ENCODE peak calls at places on chromosomes 11 and 22, in seven cellular contexts. F, P, Y, G, V, L and H are unnamed samples.

GRCh38 chr11:110901441-110901840 is 189.2 kb upstream of the ARHGAP20 start:
- DNase-seq in P (no peak), L (no peak), F (no peak), Y (no peak), V (no peak), G (no peak), H (no peak)

GRCh38 chr11:65571940-65572339 is 398 bp upstream of the FAM89B start:
- DNase-seq in G (no peak), F (peak; percentile 77), P (peak; percentile 52), L (no peak), V (no peak), Y (no peak), H (peak; percentile 47)

GRCh38 chr22:50674127-50674493 is 1.5 kb downstream of the SHANK3 start:
- DNase-seq in L (no peak), V (no peak), P (no peak), F (no peak), G (no peak), Y (no peak), H (no peak)

GRCh38 chr22:24107668-24108067 is 73.6 kb upstream of the SUSD2 start:
- DNase-seq in P (peak; percentile 39), L (no peak), G (peak; percentile 93), Y (no peak), F (peak; percentile 60), V (no peak), H (no peak)

GRCh38 chr22:29879738-29880137 is 3.2 kb upstream of the MTMR3 start:
- DNase-seq in Y (peak; percentile 30), P (no peak), V (no peak), L (no peak), F (no peak), G (no peak), H (no peak)

GRCh38 chr11:111573821-111574249 is 28.4 kb upstream of the SIK2 start:
- DNase-seq in V (no peak), L (no peak), P (no peak), G (no peak), F (no peak), Y (no peak), H (peak; percentile 48)

GRCh38 chr11:13328276-13328675 is 50.7 kb downstream of the BMAL1 start:
- DNase-seq in V (no peak), Y (no peak), F (no peak), L (no peak), G (no peak), P (no peak), H (no peak)

GRCh38 chr11:73406131-73406530 is 29.9 kb downstream of the RELT start:
- DNase-seq in G (no peak), L (no peak), F (no peak), P (no peak), Y (no peak), V (no peak), H (peak; percentile 55)

GRCh38 chr11:26696330-26696729 is 25.5 kb downstream of the SLC5A12 start:
- DNase-seq in G (no peak), F (peak; percentile 9), V (no peak), Y (no peak), L (no peak), P (no peak), H (no peak)

GRCh38 chr11:22787565-22788162 is 41.9 kb downstream of the SVIP start:
- DNase-seq in L (peak; percentile 8), F (peak; percentile 56), Y (peak; percentile 29), P (peak; percentile 26), V (peak; percentile 10), G (no peak), H (peak; percentile 79)

GRCh38 chr11:75423721-75424120 is 9.3 kb downstream of the KLHL35 start:
- DNase-seq in F (no peak), P (no peak), L (no peak), G (peak; percentile 34), Y (no peak), V (no peak), H (no peak)

GRCh38 chr11:3659595-3660515 is 11.3 kb downstream of the CHRNA10 start:
- DNase-seq in Y (no peak), P (peak; percentile 26), F (no peak), V (no peak), L (no peak), G (no peak), H (no peak)

GRCh38 chr22:21009638-21010425 is 5.1 kb upstream of the P2RX6 start:
- DNase-seq in L (no peak), Y (peak; percentile 85), G (no peak), F (peak; percentile 74), P (peak; percentile 49), V (no peak), H (peak; percentile 66)

GRCh38 chr22:20237480-20238440 is 30.4 kb downstream of the RTN4R start:
- DNase-seq in P (no peak), V (peak; percentile 52), F (peak; percentile 20), Y (no peak), G (no peak), L (no peak), H (peak; percentile 10)

GRCh38 chr11:111414936-111415335 is 35.9 kb upstream of the POU2AF1 start:
- DNase-seq in V (no peak), P (no peak), G (no peak), L (no peak), Y (no peak), F (no peak), H (no peak)

GRCh38 chr22:34319346-34319745 is 399.1 kb upstream of the LARGE1 start:
- DNase-seq in Y (no peak), F (no peak), V (no peak), L (no peak), P (no peak), G (no peak), H (no peak)

GRCh38 chr11:44208976-44209603 is 100.8 kb downstream of the ALX4 start:
- DNase-seq in Y (no peak), P (no peak), V (no peak), L (no peak), F (no peak), G (no peak), H (peak; percentile 25)

GRCh38 chr11:45921561-45922424 is 663 bp upstream of the LARGE2 start:
- DNase-seq in G (peak; percentile 42), F (no peak), Y (no peak), V (no peak), P (peak; percentile 91), L (no peak), H (no peak)

GRCh38 chr11:94895451-94895850 is 77.9 kb downstream of the CWC15 start:
- DNase-seq in F (no peak), V (no peak), Y (no peak), P (no peak), L (no peak), G (no peak), H (peak; percentile 36)

GRCh38 chr11:40188848-40189247 is 1270.6 kb downstream of the LRRC4C start:
- DNase-seq in L (no peak), Y (no peak), F (no peak), P (peak; percentile 38), G (no peak), V (no peak), H (no peak)

GRCh38 chr11:12066056-12066798 is 44.2 kb upstream of the MICAL2 start:
- DNase-seq in L (no peak), V (no peak), G (no peak), P (no peak), Y (no peak), F (peak; percentile 96), H (peak; percentile 84)

GRCh38 chr11:47917643-47918369 is 62.6 kb upstream of the PTPRJ start:
- DNase-seq in V (peak; percentile 24), F (peak; percentile 50), L (no peak), P (peak; percentile 90), Y (peak; percentile 82), G (peak; percentile 94), H (peak; percentile 81)

GRCh38 chr11:133082453-133082781 is 449.9 kb downstream of the OPCML start:
- DNase-seq in L (no peak), V (no peak), P (peak; percentile 54), G (no peak), F (no peak), Y (no peak), H (peak; percentile 9)

GRCh38 chr22:49933236-49933921 is 14.9 kb downstream of the CRELD2 start:
- DNase-seq in G (no peak), P (peak; percentile 41), Y (no peak), V (no peak), F (no peak), L (no peak), H (no peak)

GRCh38 chr11:59212222-59212621 is 505 bp downstream of the MPEG1 start:
- DNase-seq in F (no peak), G (no peak), L (no peak), P (no peak), Y (no peak), V (no peak), H (no peak)

GRCh38 chr11:68373810-68374501 is 61.6 kb downstream of the LRP5 start:
- DNase-seq in F (no peak), L (no peak), P (peak; percentile 40), Y (no peak), G (no peak), V (no peak), H (peak; percentile 59)

GRCh38 chr11:86192858-86193257 is 51.7 kb upstream of the EED start:
- DNase-seq in Y (no peak), G (no peak), P (no peak), F (no peak), L (no peak), V (no peak), H (no peak)

GRCh38 chr11:32138902-32139301 is 48.0 kb downstream of the RCN1 start:
- DNase-seq in V (no peak), Y (no peak), F (no peak), G (no peak), P (no peak), L (no peak), H (no peak)

GRCh38 chr22:36554101-36554500 is 25.1 kb upstream of the EIF3D start:
- DNase-seq in F (no peak), G (no peak), V (no peak), P (no peak), L (no peak), Y (no peak), H (no peak)

GRCh38 chr11:2096919-2097301 is 42.3 kb downstream of the IGF2 start:
- DNase-seq in G (no peak), V (no peak), Y (no peak), L (no peak), F (peak; percentile 14), P (no peak), H (peak; percentile 64)

GRCh38 chr22:46201059-46201757 is 48.9 kb downstream of the CDPF1 start:
- DNase-seq in V (no peak), L (no peak), P (no peak), G (no peak), F (no peak), Y (no peak), H (no peak)

GRCh38 chr22:29148036-29148435 is 57.7 kb upstream of the EMID1 start:
- DNase-seq in V (no peak), F (no peak), G (no peak), Y (no peak), L (no peak), P (no peak), H (no peak)

GRCh38 chr11:9977554-9977953 is 313.7 kb downstream of the SWAP70 start:
- DNase-seq in L (no peak), P (no peak), F (no peak), Y (no peak), V (no peak), G (no peak), H (no peak)